ENCODE peak calls at places on chromosomes 6 and 20, in six cellular contexts. Y is T follicular helper cell; A is astrocyte of the spinal cord; B is activated CD8-positive, alpha-beta memory T cell treated with anti-CD3 and anti-CD28 coated beads, Interleukin-2, amount 50 U/mL, for 4 hours; K is ovary; Z is omental fat pad. L is an unnamed sample.
A peak's percentile ranks its signal among the peaks of the same experiment; 100 is the strongest.

GRCh38 chr20:1509237-1509636 is 18.0 kb upstream of the SIRPB2 start:
- DNase-seq in Y (no peak), A (peak; percentile 12), B (peak; percentile 36), K (no peak), Z (no peak), L (peak; percentile 56)

GRCh38 chr6:170404697-170405096 is 98.1 kb downstream of the FAM120B start:
- DNase-seq in Y (no peak), A (peak; percentile 43), B (no peak), K (no peak), Z (no peak), L (no peak)

GRCh38 chr20:39897058-39897457 is 792.0 kb downstream of the MAFB start:
- DNase-seq in Y (no peak), A (peak; percentile 87), B (no peak), K (no peak), Z (no peak), L (no peak)

GRCh38 chr6:23246901-23247300 is 677.5 kb downstream of the HDGFL1 start:
- DNase-seq in Y (no peak), A (no peak), B (no peak), K (no peak), Z (no peak), L (no peak)

GRCh38 chr20:35243317-35243716 is 16.8 kb downstream of the MMP24 start:
- DNase-seq in Y (no peak), A (no peak), B (no peak), K (no peak), Z (no peak), L (no peak)

GRCh38 chr6:75922226-75922625 is 150.2 kb downstream of the IMPG1 start:
- DNase-seq in Y (no peak), A (peak; percentile 14), B (no peak), K (no peak), Z (no peak), L (peak; percentile 28)

GRCh38 chr6:125245523-125246264 is 56.1 kb downstream of the HDDC2 start:
- DNase-seq in Y (no peak), A (no peak), B (no peak), K (no peak), Z (no peak), L (no peak)

GRCh38 chr20:50058646-50059398 is 54.1 kb downstream of the UBE2V1 start:
- DNase-seq in Y (no peak), A (no peak), B (no peak), K (no peak), Z (no peak), L (no peak)

GRCh38 chr6:47092249-47092648 is 50.1 kb upstream of the ADGRF1 start:
- DNase-seq in Y (no peak), A (no peak), B (no peak), K (no peak), Z (no peak), L (no peak)

GRCh38 chr6:44851176-44851575 is 463.7 kb downstream of the CDC5L start:
- DNase-seq in Y (no peak), A (peak; percentile 52), B (no peak), K (no peak), Z (no peak), L (no peak)

GRCh38 chr6:134176283-134176975 is 124.0 kb upstream of the SLC2A12 start:
- DNase-seq in Y (no peak), A (peak; percentile 65), B (no peak), K (peak; percentile 59), Z (no peak), L (no peak)

L was measured in RKO.